ENCODE peak calls at places on chromosomes 1 and 21, in ten cellular contexts. P is mammary epithelial cell, M is PC-3, F is MM.1S, O is GM23248, V is GM23338, Z is fibroblast of lung, D is H1, R is PC-9, U is endothelial cell of umbilical vein. X is an unnamed sample. For H3K4me1, the result is how much of the 10 kb centered on the place peaks cover.

GRCh38 chr1:240766831-240767230 is 154.9 kb upstream of the GREM2 start:
- DNase-seq in D (no peak), O (peak), V (no peak), U (no peak), R (peak), P (no peak), F (no peak), M (peak), Z (peak), X (no peak)

GRCh38 chr1:103496014-103496635 is 29.4 kb upstream of the RNPC3 start:
- DNase-seq in F (no peak), P (peak), U (no peak), M (peak), V (no peak), D (no peak), O (peak), Z (peak), R (no peak), X (no peak)

GRCh38 chr1:111275780-111276433 is 14.7 kb upstream of the CHIA start:
- DNase-seq in D (no peak), R (no peak), V (no peak), Z (no peak), P (peak), M (peak), U (no peak), F (no peak), O (peak), X (no peak)

GRCh38 chr1:233279971-233280370 is 15.6 kb downstream of the PCNX2 start:
- DNase-seq in D (no peak), O (no peak), P (no peak), M (no peak), R (no peak), Z (no peak), V (no peak), F (no peak), U (no peak), X (no peak)

GRCh38 chr21:46126321-46127238 is 28.7 kb downstream of the COL6A2 start:
- DNase-seq in V (no peak), F (no peak), D (peak), Z (no peak), M (no peak), P (no peak), U (no peak), R (no peak), O (no peak), X (no peak)

GRCh38 chr21:45439901-45440461 is 35.0 kb downstream of the COL18A1 start:
- DNase-seq in V (no peak), M (no peak), R (no peak), U (no peak), Z (no peak), O (no peak), P (no peak), D (no peak), F (no peak), X (no peak)

GRCh38 chr1:7915826-7916225 is 24.8 kb downstream of the TNFRSF9 start:
- DNase-seq in R (no peak), Z (no peak), P (no peak), O (no peak), U (no peak), F (no peak), M (no peak), V (no peak), D (no peak), X (no peak)

GRCh38 chr21:32198369-32198768 is 80.5 kb downstream of the MIS18A start:
- DNase-seq in R (no peak), Z (no peak), M (no peak), F (no peak), P (no peak), U (no peak), O (no peak), D (no peak), V (no peak), X (no peak)

GRCh38 chr1:209655832-209656231 is 3.6 kb upstream of the LAMB3 start:
- DNase-seq in U (no peak), F (no peak), P (peak), M (peak), V (no peak), Z (no peak), R (peak), O (peak), D (no peak), X (peak)

GRCh38 chr1:192543445-192543844 is 32.1 kb upstream of the RGS1 start:
- DNase-seq in D (no peak), F (no peak), R (no peak), V (no peak), M (no peak), U (no peak), O (no peak), Z (no peak), P (no peak), X (no peak)

GRCh38 chr1:174883361-174883760 is 116.4 kb upstream of the CACYBP start:
- DNase-seq in D (no peak), V (peak), P (peak), O (peak), M (peak), U (peak), Z (peak), F (peak), R (peak), X (peak)

GRCh38 chr1:4657920-4658585 is 3.6 kb downstream of the AJAP1 start:
- DNase-seq in U (no peak), R (no peak), D (no peak), O (no peak), V (no peak), M (no peak), F (no peak), Z (no peak), P (no peak), X (no peak)

GRCh38 chr1:117605164-117605810 is 561 bp upstream of the TENT5C start:
- DNase-seq in O (peak), V (peak), D (no peak), P (no peak), Z (peak), F (no peak), M (peak), R (no peak), U (no peak), X (no peak)

GRCh38 chr21:32991299-32991850 is 34.4 kb upstream of the OLIG2 start:
- DNase-seq in U (no peak), P (no peak), Z (no peak), R (no peak), M (no peak), V (no peak), F (no peak), O (no peak), D (no peak), X (no peak)

GRCh38 chr1:1199141-1199960 is 7.0 kb downstream of the TNFRSF18 start:
- DNase-seq in R (no peak), V (peak), F (no peak), D (peak), Z (no peak), P (no peak), O (no peak), M (no peak), U (no peak), X (no peak)

GRCh38 chr1:109396513-109396839 is 1.2 kb downstream of the SORT1 start:
- DNase-seq in U (no peak), Z (no peak), V (no peak), F (no peak), O (no peak), P (no peak), D (no peak), M (no peak), R (no peak), X (no peak)

GRCh38 chr1:19123837-19124236 is 86.2 kb downstream of the UBR4 start:
- DNase-seq in V (no peak), O (no peak), R (no peak), P (no peak), Z (no peak), U (no peak), M (no peak), D (no peak), F (no peak), X (no peak)

GRCh38 chr1:7341145-7341900 is 429.8 kb upstream of the VAMP3 start:
- DNase-seq in D (no peak), F (no peak), U (peak), M (no peak), V (no peak), R (no peak), O (peak), P (no peak), Z (peak), X (peak)

GRCh38 chr1:17922833-17923232 is 167.7 kb downstream of the ACTL8 start:
- DNase-seq in U (no peak), O (peak), D (peak), Z (peak), M (peak), P (peak), F (no peak), R (no peak), V (peak), X (peak)

GRCh38 chr1:110544753-110545152 is 25.8 kb upstream of the KCNA10 start:
- DNase-seq in M (no peak), Z (no peak), V (no peak), F (no peak), U (no peak), O (no peak), D (no peak), R (no peak), P (no peak), X (no peak)

GRCh38 chr1:83828456-83828855 is 170.5 kb downstream of the TTLL7 start:
- DNase-seq in Z (no peak), F (no peak), R (no peak), M (no peak), V (no peak), D (no peak), U (no peak), P (no peak), O (no peak), X (no peak)

GRCh38 chr1:14958249-14959215 is 195.0 kb upstream of the TMEM51 start:
- DNase-seq in Z (no peak), U (no peak), V (no peak), F (no peak), O (no peak), P (no peak), R (no peak), M (no peak), D (no peak), X (no peak)

GRCh38 chr1:14964698-14965055 is 188.9 kb upstream of the TMEM51 start:
- DNase-seq in V (no peak), U (no peak), D (no peak), M (no peak), P (no peak), F (no peak), R (no peak), Z (no peak), O (peak), X (no peak)

GRCh38 chr1:14959295-14959694 is 194.3 kb upstream of the TMEM51 start:
- DNase-seq in F (no peak), U (no peak), O (no peak), V (no peak), M (no peak), D (no peak), Z (no peak), P (no peak), R (no peak), X (no peak)

GRCh38 chr1:14961661-14962267 is 191.8 kb upstream of the TMEM51 start:
- DNase-seq in O (peak), Z (no peak), R (no peak), F (no peak), U (no peak), P (no peak), M (no peak), V (peak), D (no peak), X (no peak)

GRCh38 chr1:14962407-14962806 is 191.1 kb upstream of the TMEM51 start:
- DNase-seq in F (no peak), O (no peak), U (no peak), V (no peak), M (no peak), R (no peak), Z (no peak), P (no peak), D (no peak), X (no peak)
- H3K4me1 ChIP-seq in F (under half), O (under half), U (under half), V (under half), M (under half), R (under half), Z (under half), P (under half), D (under half), X (under half)

DNA sequence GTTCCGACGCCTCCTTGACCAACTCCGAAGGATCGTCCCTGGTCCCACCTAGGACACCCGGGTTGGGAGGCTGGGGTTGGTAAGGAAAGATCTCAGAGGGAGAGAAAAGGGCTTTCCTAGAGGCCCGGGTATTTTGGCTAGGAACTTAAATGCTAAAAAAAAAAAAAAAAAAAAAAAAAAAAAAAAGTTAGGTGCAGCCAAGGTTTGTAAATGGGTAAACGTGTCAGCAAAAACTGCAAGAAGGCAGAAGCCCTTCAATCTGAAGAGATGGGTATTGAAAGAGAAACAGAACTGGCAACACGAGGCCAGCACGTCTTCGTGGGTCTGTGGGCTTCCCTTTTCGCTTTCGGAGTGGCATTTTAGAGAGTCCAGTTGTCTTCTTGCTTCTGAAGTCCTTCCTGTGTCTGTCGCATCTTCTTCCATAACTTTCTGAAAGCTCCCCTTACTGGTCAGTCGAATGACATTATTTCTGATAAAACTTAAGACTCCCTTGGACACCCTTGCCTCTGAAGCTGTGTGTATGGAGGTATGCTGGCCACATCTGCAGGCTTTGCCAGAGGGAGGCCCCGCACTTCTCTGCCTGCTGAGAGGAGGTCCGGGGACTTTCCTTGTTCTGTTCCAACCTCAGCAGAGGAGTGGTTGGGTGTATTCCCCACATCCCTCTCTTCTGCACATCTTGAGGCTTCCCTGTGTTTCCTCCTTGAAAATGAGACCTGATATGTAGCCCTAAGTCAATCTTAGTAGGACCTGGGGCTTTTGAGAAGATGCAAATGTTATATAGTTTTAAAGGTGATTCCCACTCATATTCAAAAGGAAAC is 745 bp downstream of the RCSD1 start:
- DNase-seq in U (no peak), F (peak), Z (no peak), M (no peak), R (no peak), O (no peak), V (no peak), P (no peak), D (no peak), X (no peak)
- H2AFZ ChIP-seq in U (no peak), F (peak), Z (no peak), M (peak), R (no peak), O (peak), V (peak), P (peak), D (peak), X (peak)

DNA sequence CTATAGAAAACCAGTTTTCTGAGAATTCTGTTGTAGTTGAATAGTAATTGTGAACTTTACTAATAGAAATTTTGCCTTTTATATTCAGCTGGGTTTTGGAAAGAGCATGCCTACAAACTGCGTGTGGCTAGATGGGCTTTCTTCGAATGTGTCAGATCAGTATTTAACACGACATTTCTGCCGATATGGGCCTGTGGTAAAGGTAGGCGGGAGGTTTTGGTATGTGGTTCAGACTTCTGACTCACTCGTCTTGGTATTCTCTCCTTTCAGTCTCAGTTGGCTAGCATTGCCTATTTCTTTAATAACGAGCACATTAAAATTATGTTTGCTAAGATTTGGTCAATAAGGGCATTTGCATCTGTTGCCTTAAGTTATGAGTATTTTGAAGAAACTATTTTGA is 56.6 kb downstream of the ZBTB17 start:
- DNase-seq in F (no peak), M (peak), Z (peak), V (no peak), P (peak), R (peak), U (no peak), D (no peak), O (peak), X (no peak)
- TF ChIP-seq EZH2 in F (no peak), M (no peak), Z (no peak), V (no peak), P (no peak), R (no peak), U (no peak), D (no peak), O (no peak), X (no peak)

DNA sequence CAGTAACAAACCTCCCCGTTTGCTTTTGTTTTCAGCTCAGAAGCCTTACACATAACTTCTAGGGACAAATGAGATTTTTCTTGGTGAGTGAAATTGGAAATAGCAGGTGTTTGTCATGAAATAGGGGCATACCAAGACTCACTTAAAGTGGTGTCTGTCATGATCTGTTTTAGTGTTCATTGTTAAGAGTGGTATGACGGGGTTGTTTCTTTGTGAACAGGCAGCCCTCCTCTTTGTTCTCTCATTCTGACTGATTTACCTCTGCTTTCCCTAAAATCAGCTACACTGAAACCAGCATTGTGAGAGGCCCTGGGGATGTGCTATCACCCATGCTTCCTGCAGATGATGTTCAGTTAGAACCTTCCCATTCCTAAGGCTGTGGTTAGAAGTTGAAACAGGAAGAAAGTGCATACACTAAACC is 2.5 kb upstream of the ERO1B start:
- DNase-seq in U (no peak), D (no peak), O (no peak), P (no peak), R (no peak), F (no peak), M (no peak), Z (no peak), V (peak), X (no peak)
- H3K4me1 ChIP-seq in U (under half), D (under half), O (under half), P (under half), R (under half), F (under half), M (under half), Z (under half), V (under half), X (under half)

DNA sequence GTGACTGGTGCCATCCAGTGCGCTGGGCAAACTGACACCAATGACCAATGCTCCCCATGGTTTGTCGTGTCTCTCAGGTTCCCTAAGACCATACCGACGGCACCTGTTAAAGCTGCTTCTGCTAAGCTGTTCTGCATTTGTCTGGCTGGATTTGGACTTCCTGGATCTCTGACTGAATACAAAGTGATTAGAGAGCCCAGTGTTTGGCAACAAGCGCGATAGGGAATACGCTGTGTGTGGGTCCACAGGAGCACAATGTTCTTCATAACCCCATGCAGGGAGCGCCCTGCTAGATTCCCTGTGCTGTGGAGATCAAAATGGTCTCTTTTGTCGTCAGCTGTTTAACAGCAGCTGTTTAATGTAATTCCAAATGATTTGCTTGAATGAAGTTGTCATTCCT is 26.0 kb upstream of the ESRRG start:
- DNase-seq in P (no peak), M (no peak), F (no peak), U (no peak), R (no peak), O (no peak), Z (no peak), V (no peak), D (no peak), X (no peak)
- H2AFZ ChIP-seq in P (no peak), M (no peak), F (no peak), U (no peak), R (no peak), O (no peak), Z (no peak), V (no peak), D (no peak), X (no peak)

DNA sequence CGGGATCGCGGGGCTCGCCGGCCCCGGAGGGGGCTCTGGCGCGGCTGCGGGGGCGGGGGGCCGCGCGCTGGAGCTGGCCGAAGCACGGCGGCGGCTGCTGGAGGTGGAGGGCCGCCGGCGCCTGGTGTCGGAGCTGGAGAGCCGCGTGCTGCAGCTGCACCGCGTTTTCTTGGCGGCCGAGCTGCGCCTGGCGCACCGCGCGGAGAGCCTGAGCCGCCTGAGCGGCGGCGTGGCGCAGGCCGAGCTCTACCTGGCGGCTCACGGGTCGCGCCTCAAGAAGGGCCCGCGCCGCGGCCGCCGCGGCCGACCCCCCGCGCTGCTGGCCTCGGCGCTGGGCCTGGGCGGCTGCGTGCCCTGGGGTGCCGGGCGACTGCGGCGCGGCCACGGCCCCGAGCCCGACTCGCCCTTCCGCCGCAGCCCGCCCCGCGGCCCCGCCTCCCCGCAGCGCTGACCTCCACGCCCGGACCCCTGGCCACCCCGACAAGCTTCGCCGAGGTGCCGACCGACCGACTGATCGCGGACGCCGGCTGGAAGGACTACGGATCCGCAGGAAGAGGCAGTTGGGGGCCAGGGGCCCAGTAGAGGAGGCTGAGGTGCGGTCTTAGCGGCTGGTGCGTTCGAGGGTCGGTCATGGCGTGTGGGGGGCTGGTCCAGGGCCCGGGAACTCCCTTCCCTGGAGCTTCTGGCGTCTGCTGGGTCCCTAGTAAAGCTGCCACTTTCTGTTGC is 691 bp downstream of the TRNP1 start:
- DNase-seq in F (peak), Z (no peak), O (peak), D (peak), V (peak), M (no peak), P (no peak), U (no peak), R (no peak), X (peak)
- TF ChIP-seq EZH2 in F (no peak), Z (no peak), O (no peak), D (no peak), V (no peak), M (no peak), P (no peak), U (no peak), R (no peak), X (no peak)

DNA sequence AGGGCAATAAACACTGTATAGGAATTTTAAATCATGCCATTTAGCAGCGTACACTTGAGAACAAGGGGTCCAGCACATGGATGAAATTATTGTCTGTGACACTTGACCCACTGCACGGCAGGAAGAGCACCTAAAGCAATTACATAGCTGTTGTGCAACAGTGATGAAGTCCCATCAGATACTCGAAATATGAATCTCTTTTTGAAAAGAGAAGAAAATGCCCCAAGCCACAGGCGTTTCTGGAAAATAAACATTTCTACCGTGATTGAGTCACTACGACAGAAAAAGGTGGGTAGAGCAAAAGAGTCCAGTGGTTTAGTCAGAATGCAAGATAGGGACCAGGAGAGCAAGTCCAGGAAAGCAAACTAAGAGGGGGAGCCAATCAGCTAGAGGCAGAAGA is 6.5 kb downstream of the DSCAM start:
- DNase-seq in R (no peak), P (peak), O (no peak), V (no peak), U (no peak), F (no peak), Z (peak), M (no peak), D (no peak), X (no peak)
- H3K4me1 ChIP-seq in R (under half), P (half or more), O (under half), V (under half), U (under half), F (under half), Z (under half), M (under half), D (under half), X (under half)

X was measured in hepatocyte.